ENCODE peak calls at places on chromosome 16, in ten cellular contexts. V is stimulated activated naive CD8-positive, alpha-beta T cell treated with anti-CD3 and anti-CD28 coated beads, Interleukin-15, amount 100 ng/mL, for 72 hours; E is stimulated activated CD8-positive, alpha-beta memory T cell treated with anti-CD3 and anti-CD28 coated beads, Interleukin-12 subunit alpha, Interleukin-12 subunit beta, amount 100 ng/mL, for 4 hours; J is heart left ventricle; U is activated effector memory CD4-positive, alpha-beta T cell treated with anti-CD3 and anti-CD28 coated beads, Interleukin-2, amount 50 U/mL, for 16 hours; D is type B pancreatic cell; K is activated CD4-positive, alpha-beta T cell treated with anti-CD3 and anti-CD28 coated beads for 24 hours; H is esophagus squamous epithelium; A is stimulated activated CD4-positive, alpha-beta T cell treated with anti-CD3 and anti-CD28 coated beads, TNF-alpha, amount 100 ng/mL, for 48 hours; P is hepatic stellate cell. M is an unnamed sample.
A peak's percentile ranks its signal among the peaks of the same experiment; 100 is the strongest.

GRCh38 chr16:31453255-31454204 is 5.8 kb upstream of the ARMC5 start:
- DNase-seq in H (no peak), E (no peak), V (no peak), U (peak; percentile 56), J (no peak), P (no peak), A (no peak), K (no peak), D (no peak), M (peak; percentile 68)

GRCh38 chr16:69747115-69747514 is 7.6 kb downstream of the NOB1 start:
- DNase-seq in J (no peak), K (no peak), E (no peak), D (no peak), A (no peak), U (no peak), H (no peak), P (no peak), V (no peak), M (no peak)

GRCh38 chr16:66986559-66986958 is 1.8 kb upstream of the CES4A start:
- DNase-seq in U (no peak), D (no peak), E (no peak), J (no peak), H (no peak), V (no peak), K (no peak), P (no peak), A (no peak), M (no peak)

GRCh38 chr16:89823087-89823823 is 5.0 kb upstream of the SPIRE2 start:
- DNase-seq in V (no peak), H (no peak), J (no peak), D (no peak), E (no peak), P (no peak), K (no peak), U (no peak), A (no peak), M (no peak)

GRCh38 chr16:49580751-49581303 is 207.2 kb downstream of the C16orf78 start:
- DNase-seq in V (no peak), J (no peak), E (no peak), H (no peak), K (no peak), U (no peak), D (no peak), P (no peak), A (no peak), M (no peak)

GRCh38 chr16:47779201-47780016 is 318.3 kb downstream of the PHKB start:
- DNase-seq in H (no peak), V (peak; percentile 10), E (no peak), K (peak; percentile 0), A (peak; percentile 10), D (no peak), P (peak; percentile 22), U (peak; percentile 66), J (no peak), M (no peak)

GRCh38 chr16:64215730-64216129 is 906.1 kb downstream of the CDH11 start:
- DNase-seq in K (no peak), D (no peak), V (no peak), J (no peak), P (no peak), A (no peak), U (no peak), E (no peak), H (no peak), M (no peak)

GRCh38 chr16:66388350-66389139 is 22.1 kb downstream of the CDH5 start:
- DNase-seq in E (no peak), J (no peak), A (no peak), H (no peak), P (no peak), V (no peak), K (no peak), D (no peak), U (no peak), M (no peak)

GRCh38 chr16:5017678-5017969 is 16.1 kb downstream of the NAGPA start:
- DNase-seq in J (no peak), E (no peak), P (no peak), D (no peak), U (no peak), K (no peak), V (no peak), A (no peak), H (no peak), M (no peak)

GRCh38 chr16:89096768-89097527 is 3.3 kb downstream of the ACSF3 start:
- DNase-seq in J (no peak), U (peak; percentile 81), A (peak; percentile 69), H (no peak), E (peak; percentile 68), P (no peak), K (peak; percentile 70), V (peak; percentile 83), D (no peak), M (no peak)

GRCh38 chr16:51313204-51313603 is 162.1 kb upstream of the SALL1 start:
- DNase-seq in P (no peak), U (no peak), K (no peak), H (no peak), D (no peak), J (no peak), V (no peak), A (no peak), E (no peak), M (no peak)

GRCh38 chr16:58843675-58844074 is 109.6 kb upstream of the GOT2 start:
- DNase-seq in V (no peak), A (no peak), U (no peak), K (no peak), H (no peak), J (no peak), E (no peak), D (no peak), P (peak; percentile 3), M (no peak)

M was measured in Right ventricle myocardium superior.